ENCODE peak calls at places on chromosomes 6 and 20, in six cellular contexts. V, Q, D, U, K and Z are unnamed samples.

GRCh38 chr6:63576147-63576772 is 4.0 kb downstream of the LOC128125822 start:
- DNase-seq in V (no peak), Q (no peak), D (no peak), U (no peak), K (no peak), Z (no peak)

GRCh38 chr6:151493495-151494234 is at the start of gene CCDC170:
- DNase-seq in V (peak; percentile 11), Q (peak; percentile 56), D (peak; percentile 52), U (peak; percentile 21), K (no peak), Z (peak; percentile 76)

GRCh38 chr20:10385850-10386544 is 48.0 kb downstream of the MKKS start:
- DNase-seq in V (no peak), Q (no peak), D (no peak), U (no peak), K (no peak), Z (no peak)

GRCh38 chr20:20395856-20396600 is 28.1 kb downstream of the INSM1 start:
- DNase-seq in V (no peak), Q (peak; percentile 46), D (no peak), U (no peak), K (no peak), Z (peak; percentile 21)

GRCh38 chr6:75932067-75932466 is 140.4 kb downstream of the IMPG1 start:
- DNase-seq in V (peak; percentile 18), Q (peak; percentile 61), D (peak; percentile 71), U (peak; percentile 59), K (no peak), Z (peak; percentile 73)

GRCh38 chr20:1375515-1375914 is 17.3 kb downstream of the FKBP1A start:
- DNase-seq in V (peak; percentile 1), Q (no peak), D (no peak), U (no peak), K (no peak), Z (no peak)

GRCh38 chr20:53794529-53795115 is 201.0 kb upstream of the ZNF217 start:
- DNase-seq in V (no peak), Q (no peak), D (no peak), U (no peak), K (no peak), Z (no peak)

GRCh38 chr6:20681243-20681684 is 147.0 kb downstream of the CDKAL1 start:
- DNase-seq in V (no peak), Q (no peak), D (no peak), U (no peak), K (no peak), Z (no peak)

GRCh38 chr6:41648921-41649320 is 10.7 kb downstream of the MDFI start:
- DNase-seq in V (no peak), Q (no peak), D (no peak), U (no peak), K (no peak), Z (no peak)

GRCh38 chr6:107841265-107841650 is 17.1 kb upstream of the SCML4 start:
- DNase-seq in V (no peak), Q (no peak), D (no peak), U (no peak), K (no peak), Z (no peak)

GRCh38 chr6:18177566-18177965 is 22.3 kb downstream of the KDM1B start:
- DNase-seq in V (peak; percentile 52), Q (no peak), D (no peak), U (no peak), K (no peak), Z (no peak)

GRCh38 chr6:139149383-139149782 is 14.5 kb downstream of the HECA start:
- DNase-seq in V (no peak), Q (no peak), D (no peak), U (no peak), K (no peak), Z (no peak)

GRCh38 chr20:47400685-47401084 is 44.2 kb upstream of the ZMYND8 start:
- DNase-seq in V (no peak), Q (peak; percentile 32), D (no peak), U (peak; percentile 81), K (no peak), Z (no peak)

GRCh38 chr6:159085396-159085895 is 40.7 kb upstream of the TAGAP start:
- DNase-seq in V (no peak), Q (no peak), D (no peak), U (no peak), K (no peak), Z (no peak)

DNA sequence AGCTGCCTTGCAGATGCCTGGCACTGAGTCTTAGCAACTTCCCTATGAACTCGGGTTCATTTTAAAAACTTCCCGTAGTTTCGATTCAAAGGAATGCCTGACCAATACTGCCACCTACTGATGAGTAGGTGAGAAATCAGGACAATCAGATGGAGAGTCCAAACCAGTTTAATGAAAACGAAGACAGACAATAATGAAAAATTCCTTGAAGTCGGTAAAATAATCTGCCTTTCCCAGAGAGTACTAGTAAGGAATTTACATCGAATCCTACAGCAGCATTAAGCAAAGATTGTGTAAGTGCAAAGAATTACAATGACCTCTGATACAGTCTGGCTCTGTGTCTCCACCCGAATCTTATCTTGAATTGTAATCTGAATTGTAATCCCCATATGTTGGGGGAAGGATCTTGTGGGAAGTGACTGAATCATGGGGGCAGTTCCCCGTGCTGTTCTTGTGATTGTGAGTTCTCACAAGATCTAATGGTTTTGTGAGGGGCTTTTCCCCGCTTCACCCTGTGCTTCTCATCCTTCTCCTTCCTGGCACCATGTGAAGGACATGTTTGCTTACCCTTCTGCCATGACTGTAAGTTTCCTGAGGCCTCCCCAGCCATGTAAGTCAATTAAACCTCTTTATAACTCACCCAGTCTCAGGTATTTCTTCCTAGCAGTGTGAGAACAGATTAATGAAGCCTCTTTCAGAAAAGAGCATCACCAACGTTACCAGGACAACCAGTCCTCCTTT is 134.4 kb downstream of the ARHGAP18 start:
- DNase-seq in V (peak; percentile 32), Q (no peak), D (no peak), U (no peak), K (no peak), Z (peak; percentile 7)
- TF ChIP-seq CTCF in V (peak; percentile 25), Q (peak; percentile 85), D (peak; percentile 65), U (peak; percentile 85), K (peak; percentile 62), Z (peak; percentile 66)

GRCh38 chr6:167119680-167120556 is 3.0 kb upstream of the CCR6 start:
- DNase-seq in V (peak; percentile 74), Q (no peak), D (no peak), U (no peak), K (no peak), Z (no peak)
- TF ChIP-seq CTCF in V (no peak), Q (no peak), D (no peak), U (no peak), K (no peak), Z (no peak)

DNA sequence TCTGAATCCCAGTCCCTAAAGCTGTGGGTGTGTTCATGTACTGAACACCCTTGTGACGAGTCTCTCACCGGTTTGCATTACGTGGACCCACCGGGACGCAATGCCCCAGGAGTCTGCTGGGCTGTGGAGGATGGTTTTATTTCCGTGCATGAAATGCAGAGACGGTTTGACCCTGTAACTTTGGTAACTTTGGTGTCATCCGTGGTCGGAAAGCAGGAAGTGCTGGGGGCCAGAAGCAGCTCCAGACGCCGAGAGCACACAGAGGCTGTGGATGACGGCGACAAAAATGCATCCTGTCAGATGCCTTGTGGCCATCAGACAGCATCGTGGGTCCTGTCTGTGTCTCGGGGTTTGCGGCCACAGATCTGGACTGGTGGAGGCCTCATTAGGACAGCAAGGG is 7.2 kb downstream of the BHLHE23 start:
- DNase-seq in V (no peak), Q (no peak), D (no peak), U (no peak), K (no peak), Z (no peak)
- TF ChIP-seq CTCF in V (no peak), Q (no peak), D (no peak), U (no peak), K (no peak), Z (no peak)

GRCh38 chr6:120272038-120272437 is 922.5 kb upstream of the MAN1A1 start:
- DNase-seq in V (no peak), Q (no peak), D (no peak), U (no peak), K (no peak), Z (no peak)

GRCh38 chr6:120279706-120280105 is 930.1 kb upstream of the MAN1A1 start:
- DNase-seq in V (no peak), Q (no peak), D (no peak), U (peak; percentile 84), K (no peak), Z (peak; percentile 1)

DNA sequence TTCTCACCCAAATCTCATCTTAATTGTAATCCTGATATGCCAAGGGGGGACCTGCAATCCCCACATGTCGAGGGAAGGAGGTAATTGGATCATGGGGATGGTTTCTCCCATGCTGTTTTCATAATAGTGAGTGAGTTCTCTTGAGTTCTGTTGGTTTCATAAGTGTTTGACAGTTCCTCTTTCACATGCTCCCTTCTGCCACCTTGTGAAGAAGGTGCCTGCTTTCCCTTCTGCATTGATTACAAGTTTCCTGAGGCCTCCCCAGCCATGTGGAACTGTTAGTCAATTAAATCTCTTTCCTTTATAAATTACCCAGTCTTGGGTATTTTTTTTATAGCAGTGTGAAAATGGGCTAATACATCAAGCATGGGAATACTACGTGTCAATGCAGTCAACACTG is 925.0 kb upstream of the MAN1A1 start:
- DNase-seq in V (no peak), Q (no peak), D (no peak), U (no peak), K (no peak), Z (no peak)
- TF ChIP-seq CTCF in V (no peak), Q (no peak), D (no peak), U (no peak), K (no peak), Z (no peak)